ENCODE peak calls at places on chromosomes 5 and 9, in four cellular contexts. One of them, this sample, is unnamed.

GRCh38 chr5:67038817-67039603 is 157.6 kb downstream of the CD180 start:
- DNase-seq in fibroblast of lung: peak; percentile 96
- DNase-seq in HFF-Myc: no peak
- DNase-seq in DND-41: no peak
- DNase-seq in this sample: no peak

GRCh38 chr9:14960881-14961280 is 50.7 kb upstream of the FREM1 start:
- DNase-seq in fibroblast of lung: no peak
- DNase-seq in HFF-Myc: no peak
- DNase-seq in DND-41: no peak
- DNase-seq in this sample: no peak

GRCh38 chr9:19440376-19440775 is 31.6 kb downstream of the ACER2 start:
- DNase-seq in fibroblast of lung: no peak
- DNase-seq in HFF-Myc: no peak
- DNase-seq in DND-41: no peak
- DNase-seq in this sample: no peak

GRCh38 chr9:70902705-70903131 is 218.7 kb downstream of the TRPM3 start:
- DNase-seq in fibroblast of lung: peak; percentile 100
- DNase-seq in HFF-Myc: peak; percentile 92
- DNase-seq in DND-41: no peak
- DNase-seq in this sample: no peak

GRCh38 chr5:61823796-61824195 is 482.2 kb upstream of the KIF2A start:
- DNase-seq in fibroblast of lung: no peak
- DNase-seq in HFF-Myc: no peak
- DNase-seq in DND-41: no peak
- DNase-seq in this sample: no peak

GRCh38 chr9:126705767-126706697 is 92.3 kb downstream of the LMX1B start:
- DNase-seq in fibroblast of lung: no peak
- DNase-seq in HFF-Myc: no peak
- DNase-seq in DND-41: peak; percentile 66
- DNase-seq in this sample: no peak

GRCh38 chr5:110916373-110917049 is 155.0 kb upstream of the TSLP start:
- DNase-seq in fibroblast of lung: peak; percentile 95
- DNase-seq in HFF-Myc: peak; percentile 75
- DNase-seq in DND-41: no peak
- DNase-seq in this sample: no peak

GRCh38 chr9:79312686-79313421 is 258.9 kb upstream of the TLE4 start:
- DNase-seq in fibroblast of lung: no peak
- DNase-seq in HFF-Myc: no peak
- DNase-seq in DND-41: no peak
- DNase-seq in this sample: no peak

GRCh38 chr5:108266235-108266634 is 115.7 kb downstream of the FBXL17 start:
- DNase-seq in fibroblast of lung: peak; percentile 30
- DNase-seq in HFF-Myc: no peak
- DNase-seq in DND-41: no peak
- DNase-seq in this sample: no peak

GRCh38 chr5:150322202-150322601 is 19.5 kb upstream of the ARSI start:
- DNase-seq in fibroblast of lung: peak; percentile 82
- DNase-seq in HFF-Myc: no peak
- DNase-seq in DND-41: no peak
- DNase-seq in this sample: no peak

GRCh38 chr5:59893436-59894227 is at the start of gene PDE4D:
- DNase-seq in fibroblast of lung: peak; percentile 67
- DNase-seq in HFF-Myc: peak; percentile 15
- DNase-seq in DND-41: no peak
- DNase-seq in this sample: no peak

GRCh38 chr9:104263942-104264341 is 169.8 kb downstream of the SMC2 start:
- DNase-seq in fibroblast of lung: no peak
- DNase-seq in HFF-Myc: no peak
- DNase-seq in DND-41: no peak
- DNase-seq in this sample: no peak

GRCh38 chr5:132766020-132766805 is 10.8 kb downstream of the SEPTIN8 start:
- DNase-seq in fibroblast of lung: no peak
- DNase-seq in HFF-Myc: no peak
- DNase-seq in DND-41: no peak
- DNase-seq in this sample: no peak

GRCh38 chr5:66066826-66067225 is 77.3 kb upstream of the SREK1 start:
- DNase-seq in fibroblast of lung: no peak
- DNase-seq in HFF-Myc: no peak
- DNase-seq in DND-41: no peak
- DNase-seq in this sample: no peak

GRCh38 chr9:10252174-10252573 is 360.6 kb downstream of the PTPRD start:
- DNase-seq in fibroblast of lung: peak; percentile 17
- DNase-seq in HFF-Myc: no peak
- DNase-seq in DND-41: no peak
- DNase-seq in this sample: no peak

GRCh38 chr5:54558362-54558761 is 40.8 kb downstream of the SNX18 start:
- DNase-seq in fibroblast of lung: peak; percentile 22
- DNase-seq in HFF-Myc: no peak
- DNase-seq in DND-41: no peak
- DNase-seq in this sample: no peak

GRCh38 chr5:157290156-157290980 is 24.4 kb downstream of the CYFIP2 start:
- DNase-seq in fibroblast of lung: peak; percentile 67
- DNase-seq in HFF-Myc: no peak
- DNase-seq in DND-41: no peak
- DNase-seq in this sample: no peak

GRCh38 chr5:179343021-179343781 is 2.1 kb downstream of the ADAMTS2 start:
- DNase-seq in fibroblast of lung: peak; percentile 15
- DNase-seq in HFF-Myc: no peak
- DNase-seq in DND-41: no peak
- DNase-seq in this sample: no peak

GRCh38 chr9:116499986-116500871 is 186.9 kb upstream of the TRIM32 start:
- DNase-seq in fibroblast of lung: peak; percentile 74
- DNase-seq in HFF-Myc: no peak
- DNase-seq in DND-41: no peak
- DNase-seq in this sample: no peak

GRCh38 chr5:97839338-97840081 is 656.5 kb upstream of the RIOK2 start:
- DNase-seq in fibroblast of lung: peak; percentile 22
- DNase-seq in HFF-Myc: peak; percentile 82
- DNase-seq in DND-41: no peak
- DNase-seq in this sample: no peak

GRCh38 chr5:178360926-178361235 is 128.3 kb upstream of the PHYKPL start:
- DNase-seq in fibroblast of lung: no peak
- DNase-seq in HFF-Myc: no peak
- DNase-seq in DND-41: no peak
- DNase-seq in this sample: no peak

GRCh38 chr9:122445155-122445749 is 32.5 kb downstream of the OR1J1 start:
- DNase-seq in fibroblast of lung: peak; percentile 91
- DNase-seq in HFF-Myc: peak; percentile 95
- DNase-seq in DND-41: no peak
- DNase-seq in this sample: no peak

GRCh38 chr5:132821791-132822190 is 8.7 kb downstream of the SHROOM1 start:
- DNase-seq in fibroblast of lung: peak; percentile 62
- DNase-seq in HFF-Myc: no peak
- DNase-seq in DND-41: no peak
- DNase-seq in this sample: no peak

GRCh38 chr9:112120471-112120925 is 54.6 kb downstream of the SUSD1 start:
- DNase-seq in fibroblast of lung: peak; percentile 63
- DNase-seq in HFF-Myc: no peak
- DNase-seq in DND-41: no peak
- DNase-seq in this sample: no peak

GRCh38 chr5:176175101-176175852 is 62.9 kb upstream of the SIMC1 start:
- DNase-seq in fibroblast of lung: no peak
- DNase-seq in HFF-Myc: no peak
- DNase-seq in DND-41: no peak
- DNase-seq in this sample: no peak

GRCh38 chr5:65100846-65101678 is 332.3 kb downstream of the CWC27 start:
- DNase-seq in fibroblast of lung: peak; percentile 77
- DNase-seq in HFF-Myc: peak; percentile 58
- DNase-seq in DND-41: peak; percentile 8
- DNase-seq in this sample: no peak

GRCh38 chr9:85729882-85730281 is 11.9 kb downstream of the AGTPBP1 start:
- DNase-seq in fibroblast of lung: no peak
- DNase-seq in HFF-Myc: no peak
- DNase-seq in DND-41: no peak
- DNase-seq in this sample: no peak

GRCh38 chr9:130860458-130861316 is 25.6 kb downstream of the ABL1 start:
- DNase-seq in fibroblast of lung: peak; percentile 100
- DNase-seq in HFF-Myc: no peak
- DNase-seq in DND-41: no peak
- DNase-seq in this sample: no peak

GRCh38 chr9:13719410-13719809 is 439.9 kb upstream of the MPDZ start:
- DNase-seq in fibroblast of lung: peak; percentile 69
- DNase-seq in HFF-Myc: no peak
- DNase-seq in DND-41: no peak
- DNase-seq in this sample: no peak

GRCh38 chr9:130298663-130299279 is 33.2 kb downstream of the HMCN2 start:
- DNase-seq in fibroblast of lung: peak; percentile 20
- DNase-seq in HFF-Myc: no peak
- DNase-seq in DND-41: peak; percentile 56
- DNase-seq in this sample: no peak

DNA sequence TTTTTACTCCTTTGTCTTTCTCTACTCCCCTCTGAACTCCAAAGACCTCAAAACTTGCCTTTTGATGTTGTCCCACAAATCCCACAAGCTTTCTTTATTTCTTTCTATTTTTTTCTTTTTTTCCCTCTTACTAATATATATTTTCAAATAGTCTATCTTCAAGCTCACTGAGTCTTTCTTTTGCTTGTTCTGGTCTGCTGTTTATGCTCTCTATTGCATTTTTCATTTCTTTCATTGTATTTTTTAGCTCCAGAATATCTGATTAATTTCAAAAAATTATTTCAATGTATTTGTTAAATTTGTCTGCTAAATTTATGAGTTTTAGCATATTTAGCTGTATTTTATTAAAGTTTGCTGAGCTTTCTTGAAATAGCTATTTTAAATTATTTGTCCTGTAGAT is 223.3 kb upstream of the IRX1 start:
- DNase-seq in fibroblast of lung: no peak
- DNase-seq in HFF-Myc: no peak
- DNase-seq in DND-41: no peak
- DNase-seq in this sample: no peak
- TF ChIP-seq CTCF in fibroblast of lung: no peak
- TF ChIP-seq CTCF in HFF-Myc: no peak
- TF ChIP-seq CTCF in DND-41: no peak
- TF ChIP-seq CTCF in this sample: no peak

GRCh38 chr9:91948061-91948422 is 2.0 kb downstream of the ROR2 start:
- DNase-seq in fibroblast of lung: no peak
- DNase-seq in HFF-Myc: no peak
- DNase-seq in DND-41: no peak
- DNase-seq in this sample: no peak

GRCh38 chr9:91946196-91946595 is 3.8 kb downstream of the ROR2 start:
- DNase-seq in fibroblast of lung: no peak
- DNase-seq in HFF-Myc: no peak
- DNase-seq in DND-41: no peak
- DNase-seq in this sample: no peak

GRCh38 chr9:91945277-91946074 is 4.6 kb downstream of the ROR2 start:
- DNase-seq in fibroblast of lung: peak; percentile 22
- DNase-seq in HFF-Myc: no peak
- DNase-seq in DND-41: no peak
- DNase-seq in this sample: no peak

GRCh38 chr9:91948423-91949292 is 1.4 kb downstream of the ROR2 start:
- DNase-seq in fibroblast of lung: peak; percentile 37
- DNase-seq in HFF-Myc: no peak
- DNase-seq in DND-41: no peak
- DNase-seq in this sample: no peak

DNA sequence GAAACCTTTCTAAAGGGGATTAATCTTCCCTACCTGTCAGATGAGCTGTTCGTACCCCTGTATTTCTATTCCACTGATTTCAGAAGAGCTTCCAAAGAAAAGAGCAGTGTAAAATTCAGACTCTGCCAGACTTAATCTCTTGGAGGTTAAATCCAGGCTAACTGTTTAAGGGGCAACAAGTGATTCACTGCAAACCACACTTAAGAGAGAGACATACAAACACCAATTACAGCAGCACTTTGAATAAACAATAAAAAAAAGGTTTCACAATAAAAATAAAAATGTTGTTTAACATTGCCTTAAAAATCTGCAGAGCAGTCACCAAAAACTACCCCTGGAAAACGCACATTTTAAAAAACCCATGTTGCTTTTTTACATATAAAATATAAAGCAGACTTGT is 3.2 kb downstream of the ROR2 start:
- DNase-seq in fibroblast of lung: no peak
- DNase-seq in HFF-Myc: no peak
- DNase-seq in DND-41: no peak
- DNase-seq in this sample: no peak
- H3K4me3 ChIP-seq in fibroblast of lung: no peak overlapping the region
- H3K4me3 ChIP-seq in HFF-Myc: no peak overlapping the region
- H3K4me3 ChIP-seq in DND-41: no peak overlapping the region
- H3K4me3 ChIP-seq in this sample: no peak overlapping the region

DNA sequence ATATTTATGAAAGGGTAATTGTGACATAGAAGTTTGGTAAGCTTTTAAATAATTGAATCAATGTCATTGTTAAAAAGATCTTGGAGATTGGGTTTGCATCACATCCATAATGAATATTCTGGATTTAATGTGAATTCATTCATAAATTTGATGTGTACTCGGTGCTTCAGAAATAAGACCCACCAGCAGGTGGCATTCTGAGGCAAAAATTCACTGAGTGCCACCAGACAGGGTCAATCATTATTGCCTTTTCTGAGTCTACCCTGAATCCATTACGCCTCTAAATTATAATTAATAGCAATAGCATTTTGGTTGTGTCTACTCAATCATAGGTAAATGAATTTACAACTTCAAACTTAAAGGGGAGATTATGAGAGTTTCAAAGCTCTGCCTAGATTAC is 1.0 kb downstream of the TRPC7 start:
- DNase-seq in fibroblast of lung: no peak
- DNase-seq in HFF-Myc: no peak
- DNase-seq in DND-41: no peak
- DNase-seq in this sample: no peak
- TF ChIP-seq CTCF in fibroblast of lung: no peak
- TF ChIP-seq CTCF in HFF-Myc: peak; percentile 21
- TF ChIP-seq CTCF in DND-41: peak; percentile 39
- TF ChIP-seq CTCF in this sample: peak; percentile 41

GRCh38 chr9:124776613-124776951 is 351 bp upstream of the OLFML2A start:
- DNase-seq in fibroblast of lung: no peak
- DNase-seq in HFF-Myc: no peak
- DNase-seq in DND-41: no peak
- DNase-seq in this sample: no peak
- H3K4me3 ChIP-seq in fibroblast of lung: peak overlapping the region; percentile 61
- H3K4me3 ChIP-seq in HFF-Myc: peak overlapping the region; percentile 43
- H3K4me3 ChIP-seq in DND-41: no peak overlapping the region
- H3K4me3 ChIP-seq in this sample: peak overlapping the region; percentile 46

DNA sequence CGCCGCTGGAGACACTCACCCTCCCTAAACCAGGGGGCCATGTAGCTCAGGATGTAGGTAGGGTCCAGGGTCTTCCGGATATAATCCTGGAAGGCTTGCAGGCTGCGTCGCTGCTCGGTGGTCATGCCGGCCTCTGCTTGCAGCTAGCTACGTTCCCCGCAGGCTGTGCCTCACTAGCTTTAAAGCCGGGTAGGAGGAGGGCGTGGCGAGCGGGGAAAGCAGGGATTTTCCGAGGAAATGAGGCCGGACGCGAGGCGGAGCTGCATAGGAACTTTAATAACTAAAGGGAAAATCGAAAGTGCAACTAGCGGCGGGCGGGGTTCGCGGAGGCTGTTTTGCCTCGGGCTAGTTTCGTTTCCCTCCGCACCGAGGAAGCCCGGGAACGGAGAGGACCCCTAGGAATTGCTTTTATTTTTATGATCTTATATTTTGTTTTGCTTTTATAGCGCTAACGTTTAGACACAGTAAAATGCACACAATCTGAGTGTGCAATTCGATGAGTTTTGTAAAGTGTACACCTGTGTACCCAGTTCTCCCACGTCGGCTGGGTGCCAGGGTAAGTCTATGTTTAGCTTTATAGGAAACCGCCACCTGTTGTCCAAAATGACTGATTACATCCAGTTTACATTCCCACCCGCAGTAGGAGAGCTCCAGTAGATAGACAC is at the start of gene RIGI:
- DNase-seq in fibroblast of lung: peak; percentile 93
- DNase-seq in HFF-Myc: peak; percentile 82
- DNase-seq in DND-41: peak; percentile 81
- DNase-seq in this sample: peak; percentile 31
- TF ChIP-seq CTCF in fibroblast of lung: peak; percentile 19
- TF ChIP-seq CTCF in HFF-Myc: peak; percentile 45
- TF ChIP-seq CTCF in DND-41: peak; percentile 71
- TF ChIP-seq CTCF in this sample: peak; percentile 21

GRCh38 chr5:38465045-38465444 is 91.4 kb downstream of the LIFR start:
- DNase-seq in fibroblast of lung: no peak
- DNase-seq in HFF-Myc: peak; percentile 32
- DNase-seq in DND-41: no peak
- DNase-seq in this sample: no peak
- H3K4me3 ChIP-seq in fibroblast of lung: no peak overlapping the region
- H3K4me3 ChIP-seq in HFF-Myc: no peak overlapping the region
- H3K4me3 ChIP-seq in DND-41: no peak overlapping the region
- H3K4me3 ChIP-seq in this sample: no peak overlapping the region